ENCODE peak calls at places on chromosome 12, in six cellular contexts. B is fibroblast of the conjunctiva; D is activated CD4-positive, alpha-beta T cell treated with anti-CD3 and anti-CD28 coated beads, Interleukin-2, amount 10 ng/mL, durations not matched to agents 7 days and 5 days; Q is GM03348; J is transverse colon; T is ELR. L is an unnamed sample.

GRCh38 chr12:50120953-50121352 is 8.9 kb downstream of the COX14 start:
- DNase-seq in B (no peak), D (no peak), Q (no peak), J (no peak), T (no peak), L (no peak)

GRCh38 chr12:116313194-116313910 is 35.9 kb upstream of the MED13L start:
- DNase-seq in B (peak), D (no peak), Q (no peak), J (no peak), T (no peak), L (no peak)

GRCh38 chr12:16021026-16021425 is 109.9 kb downstream of the DERA start:
- DNase-seq in B (no peak), D (no peak), Q (no peak), J (no peak), T (no peak), L (no peak)

GRCh38 chr12:94980577-94980976 is 22.9 kb downstream of the NDUFA12 start:
- DNase-seq in B (no peak), D (peak), Q (no peak), J (no peak), T (peak), L (no peak)

GRCh38 chr12:704516-705242 is 41.4 kb upstream of the NINJ2 start:
- DNase-seq in B (no peak), D (no peak), Q (no peak), J (no peak), T (no peak), L (no peak)

GRCh38 chr12:77153706-77154105 is 88.3 kb upstream of the E2F7 start:
- DNase-seq in B (no peak), D (no peak), Q (peak), J (no peak), T (no peak), L (no peak)

GRCh38 chr12:116881325-116881866 is at the start of gene HRK:
- DNase-seq in B (no peak), D (no peak), Q (no peak), J (no peak), T (no peak), L (no peak)

GRCh38 chr12:71640316-71640715 is 23.3 kb downstream of the ZFC3H1 start:
- DNase-seq in B (no peak), D (no peak), Q (no peak), J (no peak), T (no peak), L (peak)

GRCh38 chr12:96233941-96234461 is 39.8 kb downstream of the ELK3 start:
- DNase-seq in B (peak), D (no peak), Q (peak), J (peak), T (no peak), L (peak)

GRCh38 chr12:89829434-89829975 is 120.9 kb upstream of the ATP2B1 start:
- DNase-seq in B (no peak), D (no peak), Q (no peak), J (no peak), T (no peak), L (no peak)

GRCh38 chr12:94100254-94100653 is 48.1 kb upstream of the PLXNC1 start:
- DNase-seq in B (peak), D (peak), Q (no peak), J (no peak), T (peak), L (peak)

GRCh38 chr12:120944645-120945217 is 33.6 kb upstream of the HNF1A start:
- DNase-seq in B (peak), D (peak), Q (peak), J (peak), T (peak), L (peak)

GRCh38 chr12:74111688-74112360 is 425.8 kb upstream of the ATXN7L3B start:
- DNase-seq in B (no peak), D (no peak), Q (no peak), J (no peak), T (peak), L (peak)

GRCh38 chr12:50024804-50025186 is 499 bp downstream of the RACGAP1 start:
- DNase-seq in B (no peak), D (no peak), Q (no peak), J (no peak), T (peak), L (peak)

GRCh38 chr12:114903394-114903748 is 219.4 kb upstream of the TBX3 start:
- DNase-seq in B (no peak), D (no peak), Q (peak), J (no peak), T (peak), L (peak)

GRCh38 chr12:31584782-31585181 is 6.2 kb downstream of the DENND5B start:
- DNase-seq in B (no peak), D (no peak), Q (no peak), J (no peak), T (no peak), L (no peak)

GRCh38 chr12:100473716-100474150 is at the start of gene NR1H4:
- DNase-seq in B (no peak), D (no peak), Q (peak), J (no peak), T (peak), L (peak)

GRCh38 chr12:23204933-23205778 is 580.2 kb downstream of the ETNK1 start:
- DNase-seq in B (peak), D (peak), Q (peak), J (no peak), T (peak), L (peak)

GRCh38 chr12:127588224-127588623 is 678.7 kb upstream of the TMEM132C start:
- DNase-seq in B (peak), D (no peak), Q (peak), J (no peak), T (peak), L (peak)

L was measured in M059J.